ENCODE peak calls at places on chromosomes 2 and 18, in four cellular contexts. F is A549, Q is GM23338, A is SK-N-SH. Z is an unnamed sample.

GRCh38 chr2:98454500-98455235 is 10.0 kb downstream of the INPP4A start:
- DNase-seq in Q (peak), A (no peak), F (no peak), Z (no peak)

GRCh38 chr2:8334866-8335325 is 347.0 kb upstream of the ID2 start:
- DNase-seq in F (no peak), A (no peak), Q (no peak), Z (no peak)

GRCh38 chr2:119173556-119174060 is 15.1 kb upstream of the C1QL2 start:
- DNase-seq in Q (no peak), F (no peak), A (no peak), Z (no peak)

GRCh38 chr2:37976411-37976810 is 51.3 kb downstream of the RMDN2 start:
- DNase-seq in A (no peak), Q (no peak), F (no peak), Z (no peak)

GRCh38 chr18:37598966-37599896 is 33.6 kb upstream of the CELF4 start:
- DNase-seq in Q (no peak), F (no peak), A (no peak), Z (no peak)

GRCh38 chr2:158060160-158060861 is 41.4 kb upstream of the UPP2 start:
- DNase-seq in F (no peak), Q (no peak), A (no peak), Z (no peak)

GRCh38 chr18:21914739-21915319 is 174.2 kb downstream of the MIB1 start:
- DNase-seq in Q (peak), A (peak), F (peak), Z (no peak)

GRCh38 chr2:168295051-168295450 is 47.7 kb upstream of the STK39 start:
- DNase-seq in A (no peak), F (no peak), Q (no peak), Z (no peak)

GRCh38 chr2:241701405-241702154 is at the start of gene ING5:
- DNase-seq in A (peak), F (peak), Q (peak), Z (peak)

GRCh38 chr2:30862054-30862651 is 54.9 kb upstream of the CAPN13 start:
- DNase-seq in A (peak), Q (peak), F (peak), Z (peak)

DNA sequence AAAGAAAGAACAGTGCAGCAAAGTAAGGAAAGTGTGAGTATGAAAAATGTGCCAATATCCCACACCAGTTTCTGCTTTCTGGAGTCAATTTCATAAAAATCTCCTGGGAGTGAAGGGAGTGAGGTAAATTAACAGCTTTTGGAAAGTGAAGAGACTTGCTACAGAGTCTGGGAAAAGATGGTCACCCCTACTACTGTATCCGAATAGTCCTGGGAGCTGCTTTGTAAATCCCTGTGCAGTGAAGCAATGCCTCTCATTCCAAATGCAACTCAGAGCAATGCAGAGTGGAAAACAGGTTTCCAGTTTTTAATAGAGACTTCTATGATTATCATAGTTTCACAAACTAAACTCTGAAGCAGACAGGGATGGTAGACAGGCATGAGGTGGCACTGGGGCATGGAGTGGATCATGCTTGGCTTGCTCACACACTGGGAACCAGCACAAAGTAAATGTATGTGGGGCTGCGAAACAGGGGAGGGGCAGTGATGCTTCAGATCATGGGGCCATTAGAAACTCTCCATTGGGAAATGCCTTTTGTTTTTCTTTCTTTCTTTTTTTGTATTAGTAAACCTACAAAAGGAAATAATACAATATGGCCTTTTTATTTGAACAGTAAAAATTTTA is 10.6 kb downstream of the COL5A2 start:
- DNase-seq in F (no peak), A (no peak), Q (no peak), Z (no peak)
- TF ChIP-seq REST in F (no peak), A (no peak), Q (no peak), Z (no peak)

DNA sequence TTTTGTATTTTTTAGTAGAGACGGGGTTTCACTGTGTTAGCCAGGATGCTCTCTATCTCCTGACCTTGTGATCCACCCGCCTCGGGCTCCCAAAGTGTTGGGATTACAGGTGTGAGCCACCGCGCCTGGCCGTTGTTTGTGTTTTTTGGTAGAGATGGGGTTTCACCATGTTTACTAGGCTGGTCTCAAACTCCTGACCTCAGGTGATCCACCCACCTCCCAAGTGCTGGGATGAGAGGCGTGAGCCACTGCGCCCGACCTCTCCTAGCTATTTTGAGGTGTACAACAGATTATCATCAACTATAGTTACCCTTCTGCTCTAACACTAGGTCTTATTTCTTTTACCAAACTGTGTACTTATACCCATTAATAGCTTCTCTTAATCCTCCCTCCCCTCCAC is 28.9 kb upstream of the MRPL33 start:
- DNase-seq in Q (no peak), A (no peak), F (no peak), Z (no peak)
- TF ChIP-seq REST in Q (no peak), A (no peak), F (no peak), Z (no peak)

GRCh38 chr18:6876646-6877045 is 147.1 kb downstream of the ARHGAP28 start:
- DNase-seq in Q (no peak), A (no peak), F (no peak), Z (no peak)
- TF ChIP-seq REST in Q (no peak), A (peak), F (no peak), Z (no peak)

DNA sequence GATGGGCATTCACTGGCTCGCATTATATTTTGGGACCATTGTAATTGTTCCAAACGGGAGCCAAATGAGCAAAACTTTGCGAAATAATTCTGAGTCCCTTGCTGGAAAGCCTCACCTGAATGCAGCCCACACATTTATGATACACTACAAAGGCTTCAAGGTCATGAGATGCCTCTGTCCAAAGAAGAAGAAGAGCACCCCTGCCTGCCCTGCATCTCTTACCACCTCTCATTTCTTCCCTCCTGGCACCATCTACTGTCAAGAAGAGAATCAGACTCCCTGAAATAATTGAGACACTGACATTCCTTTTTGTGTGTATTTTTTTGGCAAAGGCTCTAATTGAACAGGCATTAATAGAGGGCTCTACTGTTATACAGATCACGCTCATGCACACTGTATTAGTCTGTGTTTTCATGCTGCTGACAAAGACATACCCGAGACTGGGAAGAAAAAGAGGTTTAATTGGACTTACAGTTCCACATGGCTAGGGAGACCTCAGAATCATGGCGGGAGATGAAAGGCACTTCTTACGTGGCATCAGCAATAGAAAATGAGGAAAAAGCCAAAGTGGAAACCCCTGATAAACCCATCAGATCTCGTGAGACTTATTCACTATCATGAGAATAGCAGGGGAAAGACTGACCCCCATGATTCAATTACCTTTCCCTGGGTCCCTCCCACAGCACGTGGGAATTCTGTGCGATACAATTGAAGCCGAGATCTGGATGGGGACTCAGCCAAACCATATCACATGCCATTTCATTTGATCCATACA is 176.3 kb downstream of the ALPK2 start:
- DNase-seq in F (no peak), A (no peak), Q (no peak), Z (no peak)
- TF ChIP-seq REST in F (no peak), A (no peak), Q (no peak), Z (no peak)

DNA sequence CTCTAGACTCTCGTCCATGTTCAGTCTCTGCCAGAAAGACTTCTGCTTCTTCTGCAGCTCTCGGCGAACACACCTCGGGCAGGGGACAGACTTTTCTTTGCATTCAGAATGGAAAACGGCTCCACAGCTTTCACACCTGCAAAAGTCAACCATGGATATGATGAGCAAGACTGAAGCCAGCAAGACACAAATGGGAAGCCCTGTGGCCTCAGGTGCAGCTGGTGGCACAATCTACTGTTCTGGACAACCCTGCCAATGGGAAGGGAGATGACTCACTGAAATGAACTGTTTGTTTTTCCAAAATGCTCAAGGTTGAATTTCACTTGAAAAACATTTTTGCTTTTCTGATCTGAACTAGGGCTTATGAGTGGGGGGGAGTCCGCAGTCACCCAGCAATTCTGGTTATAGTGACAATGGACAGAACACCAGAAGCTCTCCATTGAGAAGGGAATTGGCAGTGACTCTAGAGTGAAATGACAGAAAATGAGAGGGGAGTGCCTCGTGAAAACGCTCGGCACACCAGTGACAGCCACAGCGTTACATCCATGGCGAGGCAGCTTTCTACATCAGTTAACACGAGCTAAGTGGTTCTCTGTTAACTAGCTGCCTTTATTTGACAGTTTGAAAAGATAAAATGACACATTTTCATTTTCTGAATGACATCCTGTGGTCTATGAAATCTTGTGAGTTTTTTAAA is 58.8 kb upstream of the FZD5 start:
- DNase-seq in A (no peak), Q (no peak), F (no peak), Z (no peak)
- TF ChIP-seq REST in A (no peak), Q (no peak), F (no peak), Z (no peak)

GRCh38 chr2:219160186-219161017 is at the start of gene NHEJ1:
- DNase-seq in A (peak), Q (peak), F (peak), Z (peak)
- TF ChIP-seq REST in A (peak), Q (peak), F (no peak), Z (no peak)

DNA sequence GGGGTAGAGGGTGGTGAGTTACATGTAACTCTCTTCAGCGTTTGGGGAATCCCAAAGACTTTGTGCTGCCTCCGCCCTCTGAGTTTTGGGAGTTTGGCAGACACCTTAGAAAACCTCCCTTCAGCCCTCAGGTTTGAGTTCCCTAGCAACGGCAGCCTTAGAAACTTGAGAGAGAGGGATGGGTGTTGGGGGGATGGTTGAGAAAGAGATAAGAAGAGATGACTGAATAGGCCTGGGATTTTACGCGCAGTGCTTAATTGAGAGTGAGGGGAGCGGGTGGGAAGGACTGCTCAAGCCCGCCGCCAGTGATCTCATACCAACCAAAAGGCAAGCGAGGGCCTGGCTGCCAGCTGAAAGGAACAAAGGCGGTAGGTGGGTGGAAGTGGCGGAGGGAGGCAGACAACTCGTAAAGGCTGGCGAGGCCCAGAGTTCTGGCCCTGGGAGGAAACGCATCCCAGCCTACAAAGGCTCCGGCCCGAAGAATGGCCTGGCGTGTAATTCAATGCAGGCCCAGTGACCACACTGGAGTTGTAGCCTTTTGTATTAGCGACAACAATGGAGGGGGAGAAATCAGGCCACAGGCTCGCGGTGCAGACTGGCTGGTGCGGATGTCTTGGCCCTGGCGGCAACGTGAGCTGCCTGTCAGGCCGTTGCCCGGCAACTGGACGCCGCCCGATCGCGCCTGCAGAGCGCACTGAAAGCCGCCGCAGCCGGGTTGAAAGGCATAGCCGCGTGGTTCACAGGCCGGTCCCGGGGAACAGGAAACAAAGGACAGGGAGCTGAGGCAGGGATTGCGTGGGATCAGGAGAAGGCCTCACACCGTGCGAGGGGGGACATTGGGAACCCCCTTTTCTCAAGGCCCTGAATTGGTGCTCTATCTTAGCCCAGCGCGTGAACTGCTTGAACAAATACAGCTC is 39.9 kb upstream of the DARS1 start:
- DNase-seq in Q (peak), F (no peak), A (peak), Z (no peak)
- TF ChIP-seq REST in Q (no peak), F (no peak), A (no peak), Z (no peak)

GRCh38 chr2:106299696-106300095 is 105.6 kb upstream of the UXS1 start:
- DNase-seq in Q (no peak), A (no peak), F (no peak), Z (no peak)
- TF ChIP-seq REST in Q (no peak), A (no peak), F (no peak), Z (no peak)

Z was measured in HL-60.